ENCODE peak calls at places on chromosomes 11 and 22, in nine cellular contexts. E is Jurkat, Clone E6-1; N is GM12878; D is AG04449; B is EH; T is EL; L is NCI-H1092; M is stimulated activated CD8-positive, alpha-beta memory T cell treated with anti-CD3 and anti-CD28 coated beads, Interleukin-12 subunit alpha, Interleukin-12 subunit beta, amount 100 ng/mL, for 4 hours; C is central memory CD4-positive, alpha-beta T cell. H is an unnamed sample.
A peak's percentile ranks its signal among the peaks of the same experiment; 100 is the strongest.

GRCh38 chr11:78040691-78041379 is 17.8 kb upstream of the KCTD14 start:
- DNase-seq in E (no peak), N (no peak), D (no peak), B (peak; percentile 43), T (peak; percentile 60), L (no peak), M (no peak), C (no peak), H (no peak)

GRCh38 chr11:1226226-1226961 is 3.5 kb downstream of the MUC5B start:
- DNase-seq in E (no peak), N (no peak), D (no peak), B (no peak), T (no peak), L (no peak), M (no peak), C (no peak), H (no peak)

GRCh38 chr11:121473064-121473777 is 20.5 kb upstream of the SORL1-AS1 start:
- DNase-seq in E (no peak), N (no peak), D (no peak), B (peak; percentile 55), T (no peak), L (no peak), M (no peak), C (no peak), H (no peak)

GRCh38 chr11:114081641-114082414 is 22.3 kb downstream of the ZBTB16 start:
- DNase-seq in E (no peak), N (no peak), D (no peak), B (peak; percentile 4), T (no peak), L (no peak), M (no peak), C (no peak), H (no peak)

GRCh38 chr11:66417000-66417399 is 3.8 kb upstream of the NPAS4 start:
- DNase-seq in E (no peak), N (no peak), D (no peak), B (no peak), T (no peak), L (no peak), M (no peak), C (no peak), H (peak; percentile 35)

GRCh38 chr22:19666663-19667593 is 47.4 kb upstream of the SEPTIN5 start:
- DNase-seq in E (no peak), N (no peak), D (peak; percentile 79), B (peak; percentile 97), T (peak; percentile 38), L (no peak), M (no peak), C (no peak), H (no peak)

GRCh38 chr11:86174101-86175046 is 70.2 kb upstream of the EED start:
- DNase-seq in E (no peak), N (no peak), D (peak; percentile 98), B (peak; percentile 99), T (peak; percentile 99), L (no peak), M (no peak), C (no peak), H (no peak)

GRCh38 chr11:79600747-79601146 is 159.9 kb upstream of the TENM4 start:
- DNase-seq in E (no peak), N (no peak), D (no peak), B (no peak), T (no peak), L (no peak), M (no peak), C (no peak), H (no peak)

GRCh38 chr22:44326549-44326881 is 13.8 kb upstream of the SHISAL1 start:
- DNase-seq in E (no peak), N (no peak), D (no peak), B (no peak), T (no peak), L (no peak), M (no peak), C (no peak), H (no peak)

GRCh38 chr22:45830531-45831245 is 146.3 kb downstream of the WNT7B start:
- DNase-seq in E (no peak), N (no peak), D (no peak), B (peak; percentile 64), T (peak; percentile 61), L (no peak), M (no peak), C (no peak), H (no peak)

GRCh38 chr11:67384851-67385366 is 6.9 kb upstream of the RAD9A start:
- DNase-seq in E (no peak), N (no peak), D (no peak), B (peak; percentile 74), T (peak; percentile 68), L (no peak), M (no peak), C (no peak), H (peak; percentile 46)

GRCh38 chr11:83613767-83614121 is 327.6 kb upstream of the CCDC90B start:
- DNase-seq in E (no peak), N (no peak), D (no peak), B (no peak), T (no peak), L (no peak), M (no peak), C (no peak), H (no peak)

GRCh38 chr11:65879622-65880021 is at the start of gene CTSW:
- DNase-seq in E (peak; percentile 44), N (no peak), D (no peak), B (no peak), T (no peak), L (no peak), M (no peak), C (peak; percentile 30), H (no peak)

GRCh38 chr11:17890333-17890732 is 122.5 kb downstream of the SERGEF start:
- DNase-seq in E (no peak), N (no peak), D (no peak), B (no peak), T (no peak), L (no peak), M (no peak), C (no peak), H (no peak)

GRCh38 chr11:125062931-125063428 is at the start of gene SLC37A2:
- DNase-seq in E (no peak), N (peak; percentile 62), D (no peak), B (peak; percentile 76), T (peak; percentile 78), L (peak; percentile 12), M (peak; percentile 25), C (no peak), H (no peak)

GRCh38 chr11:69646493-69647201 is 5.7 kb downstream of the CCND1 start:
- DNase-seq in E (no peak), N (no peak), D (no peak), B (no peak), T (no peak), L (no peak), M (no peak), C (no peak), H (no peak)

GRCh38 chr22:23300476-23300875 is 120.2 kb downstream of the BCR start:
- DNase-seq in E (no peak), N (no peak), D (no peak), B (no peak), T (no peak), L (no peak), M (no peak), C (no peak), H (no peak)

GRCh38 chr11:55572548-55572947 is 620 bp downstream of the OR4C16 start:
- DNase-seq in E (no peak), N (no peak), D (no peak), B (no peak), T (no peak), L (no peak), M (no peak), C (no peak), H (no peak)

GRCh38 chr11:118889796-118890195 is 6.1 kb downstream of the CXCR5 start:
- DNase-seq in E (no peak), N (no peak), D (no peak), B (peak; percentile 95), T (peak; percentile 76), L (no peak), M (no peak), C (no peak), H (peak; percentile 28)

GRCh38 chr11:35146074-35146521 is 7.1 kb downstream of the CD44 start:
- DNase-seq in E (no peak), N (peak; percentile 83), D (no peak), B (no peak), T (no peak), L (no peak), M (peak; percentile 67), C (no peak), H (peak; percentile 35)

GRCh38 chr11:116199182-116199581 is 573.6 kb downstream of the BUD13 start:
- DNase-seq in E (no peak), N (no peak), D (no peak), B (no peak), T (no peak), L (peak; percentile 96), M (no peak), C (no peak), H (no peak)

GRCh38 chr11:69008774-69009440 is 4.1 kb downstream of the MRGPRF start:
- DNase-seq in E (no peak), N (no peak), D (peak; percentile 81), B (peak; percentile 98), T (peak; percentile 98), L (no peak), M (no peak), C (no peak), H (no peak)

GRCh38 chr22:46066691-46067090 is 83.6 kb upstream of the PPARA start:
- DNase-seq in E (no peak), N (no peak), D (no peak), B (peak; percentile 33), T (no peak), L (no peak), M (no peak), C (no peak), H (no peak)

GRCh38 chr22:17370036-17370765 is 941 bp downstream of the CECR2 start:
- DNase-seq in E (no peak), N (no peak), D (no peak), B (no peak), T (no peak), L (no peak), M (no peak), C (no peak), H (peak; percentile 9)

GRCh38 chr11:110971110-110971509 is 258.9 kb upstream of the ARHGAP20 start:
- DNase-seq in E (no peak), N (no peak), D (no peak), B (peak; percentile 89), T (peak; percentile 69), L (no peak), M (no peak), C (no peak), H (no peak)

GRCh38 chr11:123753110-123753509 is 1.2 kb downstream of the OR6X1 start:
- DNase-seq in E (no peak), N (no peak), D (no peak), B (no peak), T (no peak), L (no peak), M (no peak), C (no peak), H (no peak)

GRCh38 chr11:18958221-18958910 is 19.2 kb upstream of the MRGPRX1 start:
- DNase-seq in E (no peak), N (no peak), D (no peak), B (no peak), T (no peak), L (no peak), M (no peak), C (no peak), H (no peak)

GRCh38 chr22:39183991-39184585 is 31.6 kb upstream of the CBX7 start:
- DNase-seq in E (no peak), N (no peak), D (no peak), B (peak; percentile 70), T (peak; percentile 37), L (no peak), M (no peak), C (no peak), H (no peak)

GRCh38 chr11:47177229-47177845 is 658 bp upstream of the ARFGAP2 start:
- DNase-seq in E (peak; percentile 85), N (peak; percentile 71), D (no peak), B (peak; percentile 83), T (peak; percentile 83), L (peak; percentile 71), M (peak; percentile 44), C (peak; percentile 83), H (peak; percentile 85)